ENCODE peak calls at places on chromosome 17, in six cellular contexts. O is EL, N is spleen, L is memory B cell, A is NCI-H1092, E is left ventricle myocardium inferior. S is an unnamed sample.

GRCh38 chr17:70307430-70307829 is 138.1 kb downstream of the KCNJ2 start:
- DNase-seq in O (peak), N (no peak), L (no peak), A (no peak), E (no peak), S (no peak)

GRCh38 chr17:63700528-63701441 is 860 bp upstream of the LIMD2 start:
- DNase-seq in O (peak), N (peak), L (peak), A (peak), E (peak), S (peak)

GRCh38 chr17:11391134-11391533 is 150.1 kb downstream of the SHISA6 start:
- DNase-seq in O (no peak), N (no peak), L (no peak), A (no peak), E (no peak), S (no peak)

GRCh38 chr17:81483085-81483861 is 29.3 kb downstream of the ACTG1 start:
- DNase-seq in O (no peak), N (peak), L (peak), A (no peak), E (peak), S (peak)

GRCh38 chr17:57603978-57604377 is 141.1 kb downstream of the CCDC182 start:
- DNase-seq in O (no peak), N (peak), L (peak), A (no peak), E (no peak), S (peak)

GRCh38 chr17:49249292-49249794 is 18.8 kb upstream of the PHOSPHO1 start:
- DNase-seq in O (no peak), N (no peak), L (no peak), A (no peak), E (peak), S (no peak)

GRCh38 chr17:7336240-7337175 is at the start of gene ACAP1:
- DNase-seq in O (no peak), N (peak), L (peak), A (no peak), E (no peak), S (peak)

GRCh38 chr17:74818306-74818705 is 41.4 kb downstream of the GRIN2C start:
- DNase-seq in O (no peak), N (no peak), L (no peak), A (no peak), E (no peak), S (no peak)

GRCh38 chr17:60065136-60065535 is 13.6 kb downstream of the HEATR6 start:
- DNase-seq in O (peak), N (no peak), L (no peak), A (no peak), E (no peak), S (no peak)

GRCh38 chr17:17790673-17791464 is 45.9 kb downstream of the SREBF1 start:
- DNase-seq in O (no peak), N (no peak), L (no peak), A (peak), E (no peak), S (no peak)

GRCh38 chr17:46782250-46782953 is 36.1 kb downstream of the WNT3 start:
- DNase-seq in O (peak), N (no peak), L (peak), A (no peak), E (no peak), S (no peak)

GRCh38 chr17:34313164-34313563 is 6.1 kb upstream of the CCL8 start:
- DNase-seq in O (peak), N (no peak), L (no peak), A (no peak), E (no peak), S (no peak)

GRCh38 chr17:17849863-17850373 is 13.1 kb upstream of the SREBF1 start:
- DNase-seq in O (peak), N (peak), L (peak), A (no peak), E (peak), S (no peak)

GRCh38 chr17:60604686-60605334 is 4.8 kb downstream of the PPM1D start:
- DNase-seq in O (peak), N (no peak), L (no peak), A (no peak), E (no peak), S (no peak)

S was measured in activated B cell treated with CpG ODN at 0.5 μM for 24 hours.